ENCODE peak calls at places on chromosomes 2 and 18, in seven cellular contexts. E is mammary epithelial cell, H is body of pancreas, B is heart right ventricle, L is A549, C is cardiac muscle cell, A is aorta. O is an unnamed sample.

GRCh38 chr2:56522605-56523089 is 338.9 kb downstream of the CCDC85A start:
- DNase-seq in C (peak; percentile 71), E (no peak), B (peak; percentile 72), H (peak; percentile 50), A (no peak), L (no peak), O (no peak)

GRCh38 chr18:38695559-38696270 is 1130.1 kb upstream of the CELF4 start:
- DNase-seq in H (no peak), E (peak; percentile 78), C (no peak), B (no peak), L (no peak), A (no peak), O (no peak)

GRCh38 chr2:231037731-231038482 is 584 bp downstream of the C2orf72 start:
- DNase-seq in B (no peak), A (no peak), L (peak; percentile 31), H (peak; percentile 59), E (no peak), C (peak; percentile 54), O (no peak)

GRCh38 chr2:20661028-20661980 is 5.6 kb upstream of the GDF7 start:
- DNase-seq in H (peak; percentile 71), B (peak; percentile 63), A (no peak), L (peak; percentile 83), C (peak; percentile 74), E (peak; percentile 80), O (peak; percentile 76)

GRCh38 chr2:100250645-100251044 is 71.7 kb downstream of the LONRF2 start:
- DNase-seq in L (no peak), A (no peak), H (no peak), C (no peak), B (no peak), E (no peak), O (no peak)

GRCh38 chr2:149221002-149221401 is 109.4 kb upstream of the LYPD6 start:
- DNase-seq in C (no peak), B (no peak), E (no peak), H (no peak), L (no peak), A (no peak), O (no peak)

GRCh38 chr2:108169982-108170625 is 69.7 kb upstream of the SULT1C3 start:
- DNase-seq in A (no peak), E (peak; percentile 19), H (no peak), L (peak; percentile 9), C (peak; percentile 34), B (no peak), O (no peak)

GRCh38 chr2:171723724-171724683 is 36.7 kb downstream of the DYNC1I2 start:
- DNase-seq in C (peak; percentile 2), H (peak; percentile 34), B (no peak), A (no peak), L (no peak), E (no peak), O (no peak)

GRCh38 chr2:219308142-219309093 is 783 bp downstream of the PTPRN start:
- DNase-seq in B (peak; percentile 57), C (peak; percentile 92), E (peak; percentile 46), L (peak; percentile 70), H (peak; percentile 63), A (peak; percentile 91), O (no peak)

GRCh38 chr2:152875832-152876669 is 157.6 kb downstream of the ARL6IP6 start:
- DNase-seq in B (no peak), L (no peak), A (no peak), H (no peak), C (no peak), E (peak; percentile 38), O (no peak)

GRCh38 chr2:169118060-169118459 is 48.7 kb downstream of the DHRS9 start:
- DNase-seq in E (no peak), L (no peak), A (no peak), B (peak; percentile 25), H (no peak), C (no peak), O (no peak)

GRCh38 chr18:75297731-75298130 is 87.1 kb downstream of the TSHZ1 start:
- DNase-seq in B (no peak), C (no peak), H (no peak), L (no peak), A (no peak), E (no peak), O (no peak)

GRCh38 chr2:100741880-100742814 is 77.8 kb upstream of the NPAS2 start:
- DNase-seq in H (no peak), C (no peak), B (peak; percentile 35), E (peak; percentile 96), A (no peak), L (no peak), O (peak; percentile 71)

GRCh38 chr2:11160731-11161455 is 5.6 kb downstream of the SLC66A3 start:
- DNase-seq in E (no peak), B (no peak), A (peak; percentile 45), H (no peak), C (no peak), L (no peak), O (no peak)

GRCh38 chr2:58098254-58099096 is 51.9 kb downstream of the VRK2 start:
- DNase-seq in C (no peak), H (no peak), L (no peak), A (no peak), E (peak; percentile 66), B (no peak), O (no peak)

GRCh38 chr2:39408351-39409136 is 28.5 kb downstream of the MAP4K3 start:
- DNase-seq in L (no peak), A (no peak), C (no peak), E (no peak), B (no peak), H (no peak), O (no peak)

GRCh38 chr2:217826505-217826904 is 176.3 kb downstream of the TNS1 start:
- DNase-seq in C (no peak), E (no peak), H (peak; percentile 44), A (peak; percentile 81), L (no peak), B (peak; percentile 73), O (no peak)

GRCh38 chr2:109031481-109032228 is 42.6 kb upstream of the EDAR start:
- DNase-seq in C (peak; percentile 69), A (peak; percentile 83), H (peak; percentile 41), E (peak; percentile 20), L (peak; percentile 15), B (peak; percentile 14), O (peak; percentile 27)

GRCh38 chr2:60213865-60214657 is 339.4 kb downstream of the BCL11A start:
- DNase-seq in E (peak; percentile 84), H (peak; percentile 85), B (peak; percentile 18), A (no peak), C (no peak), L (no peak), O (no peak)

GRCh38 chr2:38723173-38723572 is 28.0 kb downstream of the SRSF7 start:
- DNase-seq in E (no peak), H (peak; percentile 36), L (no peak), B (no peak), A (no peak), C (no peak), O (no peak)

GRCh38 chr2:22499082-22499844 is 885.7 kb upstream of the KLHL29 start:
- DNase-seq in A (no peak), H (peak; percentile 14), E (no peak), L (no peak), B (peak; percentile 38), C (peak; percentile 15), O (peak; percentile 36)

GRCh38 chr2:72131916-72132841 is 15.5 kb downstream of the CYP26B1 start:
- DNase-seq in E (no peak), H (no peak), L (no peak), A (peak; percentile 64), C (no peak), B (no peak), O (no peak)

GRCh38 chr2:25301453-25302352 is 40.0 kb downstream of the DNMT3A start:
- DNase-seq in C (no peak), A (no peak), B (no peak), E (peak; percentile 96), L (no peak), H (no peak), O (no peak)

GRCh38 chr2:186946896-186947467 is 98.0 kb upstream of the ZSWIM2 start:
- DNase-seq in L (no peak), A (no peak), C (no peak), E (no peak), B (no peak), H (no peak), O (no peak)
- H3K27ac ChIP-seq in L (no peak overlapping the region), A (no peak overlapping the region), C (no peak overlapping the region), E (no peak overlapping the region), B (no peak overlapping the region), H (no peak overlapping the region), O (no peak overlapping the region)

GRCh38 chr2:104873689-104874054 is 19.8 kb downstream of the POU3F3 start:
- DNase-seq in C (no peak), B (no peak), E (no peak), H (no peak), A (no peak), L (no peak), O (no peak)
- H3K4me3 ChIP-seq in C (no peak overlapping the region), B (peak overlapping the region; percentile 65), E (no peak overlapping the region), H (no peak overlapping the region), A (no peak overlapping the region), L (peak overlapping the region; percentile 70), O (no peak overlapping the region)

GRCh38 chr2:28664120-28664842 is 87.3 kb upstream of the PPP1CB start:
- DNase-seq in C (peak; percentile 44), L (no peak), A (no peak), H (peak; percentile 75), B (no peak), E (no peak), O (peak; percentile 69)

GRCh38 chr2:28662044-28662443 is 89.6 kb upstream of the PPP1CB start:
- DNase-seq in H (peak; percentile 70), C (no peak), B (no peak), A (no peak), L (no peak), E (peak; percentile 60), O (no peak)

GRCh38 chr2:28661589-28662001 is 90.0 kb upstream of the PPP1CB start:
- DNase-seq in L (no peak), E (peak; percentile 78), B (peak; percentile 84), A (peak; percentile 81), H (peak; percentile 83), C (no peak), O (peak; percentile 76)

GRCh38 chr2:28662468-28663095 is 89.0 kb upstream of the PPP1CB start:
- DNase-seq in B (no peak), E (no peak), A (peak; percentile 87), H (peak; percentile 42), C (no peak), L (no peak), O (peak; percentile 74)

GRCh38 chr2:28663359-28663758 is 88.3 kb upstream of the PPP1CB start:
- DNase-seq in E (no peak), B (no peak), L (no peak), A (no peak), C (no peak), H (no peak), O (no peak)
- H3K27ac ChIP-seq in E (no peak overlapping the region), B (no peak overlapping the region), L (peak overlapping the region; percentile 42), A (peak overlapping the region; percentile 94), C (no peak overlapping the region), H (peak overlapping the region; percentile 70), O (peak overlapping the region; percentile 92)

GRCh38 chr2:180334514-180334913 is 327.4 kb upstream of the CWC22 start:
- DNase-seq in A (no peak), H (no peak), L (no peak), B (no peak), E (no peak), C (no peak), O (no peak)

GRCh38 chr2:180327185-180327584 is 320.1 kb upstream of the CWC22 start:
- DNase-seq in H (no peak), L (no peak), E (no peak), B (no peak), A (no peak), C (no peak), O (no peak)

GRCh38 chr2:180324191-180324590 is 317.1 kb upstream of the CWC22 start:
- DNase-seq in H (no peak), E (peak; percentile 61), L (no peak), B (no peak), A (no peak), C (no peak), O (no peak)

GRCh38 chr2:180328795-180329422 is 321.8 kb upstream of the CWC22 start:
- DNase-seq in L (no peak), A (no peak), E (no peak), H (no peak), B (no peak), C (no peak), O (no peak)
- H3K4me3 ChIP-seq in L (no peak overlapping the region), A (no peak overlapping the region), E (no peak overlapping the region), H (no peak overlapping the region), B (no peak overlapping the region), C (no peak overlapping the region), O (no peak overlapping the region)

O was measured in uterus.